ENCODE peak calls at places on chromosomes 7 and 10, in five cellular contexts. One of them, this sample, is unnamed.

GRCh38 chr7:76065016-76065612 is 17.2 kb downstream of the MDH2 start:
- DNase-seq in left ventricle myocardium superior: no peak
- DNase-seq in ovary: no peak
- DNase-seq in WTC11: no peak
- DNase-seq in activated CD8-positive, alpha-beta memory T cell treated with anti-CD3 and anti-CD28 coated beads, Interleukin-2, amount 10 ng/mL, durations not matched to agents 7 days and 5 days: peak
- DNase-seq in this sample: no peak

GRCh38 chr10:123909866-123910265 is 18.3 kb upstream of the CPXM2 start:
- DNase-seq in WTC11: no peak
- DNase-seq in left ventricle myocardium superior: no peak
- DNase-seq in ovary: no peak
- DNase-seq in activated CD8-positive, alpha-beta memory T cell treated with anti-CD3 and anti-CD28 coated beads, Interleukin-2, amount 10 ng/mL, durations not matched to agents 7 days and 5 days: no peak
- DNase-seq in this sample: no peak

GRCh38 chr7:122886357-122887081 is at the start of gene CADPS2:
- DNase-seq in left ventricle myocardium superior: peak
- DNase-seq in activated CD8-positive, alpha-beta memory T cell treated with anti-CD3 and anti-CD28 coated beads, Interleukin-2, amount 10 ng/mL, durations not matched to agents 7 days and 5 days: no peak
- DNase-seq in WTC11: peak
- DNase-seq in ovary: peak
- DNase-seq in this sample: peak

GRCh38 chr7:99864041-99864440 is 12.8 kb downstream of the OR2AE1 start:
- DNase-seq in ovary: no peak
- DNase-seq in activated CD8-positive, alpha-beta memory T cell treated with anti-CD3 and anti-CD28 coated beads, Interleukin-2, amount 10 ng/mL, durations not matched to agents 7 days and 5 days: no peak
- DNase-seq in left ventricle myocardium superior: no peak
- DNase-seq in WTC11: no peak
- DNase-seq in this sample: no peak

GRCh38 chr10:132644544-132645530 is 107.2 kb downstream of the INPP5A start:
- DNase-seq in WTC11: no peak
- DNase-seq in left ventricle myocardium superior: no peak
- DNase-seq in activated CD8-positive, alpha-beta memory T cell treated with anti-CD3 and anti-CD28 coated beads, Interleukin-2, amount 10 ng/mL, durations not matched to agents 7 days and 5 days: no peak
- DNase-seq in ovary: no peak
- DNase-seq in this sample: peak

GRCh38 chr10:42973411-42973810 is 103.5 kb upstream of the RET start:
- DNase-seq in ovary: no peak
- DNase-seq in activated CD8-positive, alpha-beta memory T cell treated with anti-CD3 and anti-CD28 coated beads, Interleukin-2, amount 10 ng/mL, durations not matched to agents 7 days and 5 days: peak
- DNase-seq in WTC11: no peak
- DNase-seq in left ventricle myocardium superior: no peak
- DNase-seq in this sample: peak

GRCh38 chr7:28984631-28985030 is 26.5 kb upstream of the TRIL start:
- DNase-seq in activated CD8-positive, alpha-beta memory T cell treated with anti-CD3 and anti-CD28 coated beads, Interleukin-2, amount 10 ng/mL, durations not matched to agents 7 days and 5 days: no peak
- DNase-seq in left ventricle myocardium superior: peak
- DNase-seq in ovary: no peak
- DNase-seq in WTC11: no peak
- DNase-seq in this sample: no peak

GRCh38 chr7:835021-835420 is 2.7 kb downstream of the SUN1 start:
- DNase-seq in activated CD8-positive, alpha-beta memory T cell treated with anti-CD3 and anti-CD28 coated beads, Interleukin-2, amount 10 ng/mL, durations not matched to agents 7 days and 5 days: no peak
- DNase-seq in WTC11: no peak
- DNase-seq in ovary: no peak
- DNase-seq in left ventricle myocardium superior: no peak
- DNase-seq in this sample: peak

GRCh38 chr7:44981035-44981706 is 2.4 kb upstream of the MYO1G start:
- DNase-seq in WTC11: no peak
- DNase-seq in activated CD8-positive, alpha-beta memory T cell treated with anti-CD3 and anti-CD28 coated beads, Interleukin-2, amount 10 ng/mL, durations not matched to agents 7 days and 5 days: no peak
- DNase-seq in ovary: no peak
- DNase-seq in left ventricle myocardium superior: no peak
- DNase-seq in this sample: peak

GRCh38 chr7:40541336-40541735 is 406.5 kb downstream of the SUGCT start:
- DNase-seq in WTC11: no peak
- DNase-seq in ovary: no peak
- DNase-seq in left ventricle myocardium superior: no peak
- DNase-seq in activated CD8-positive, alpha-beta memory T cell treated with anti-CD3 and anti-CD28 coated beads, Interleukin-2, amount 10 ng/mL, durations not matched to agents 7 days and 5 days: no peak
- DNase-seq in this sample: no peak